ENCODE peak calls at places on chromosomes 5 and 9, in five cellular contexts. N is mammary epithelial cell; V is ascending aorta; E is A673; F is CD8-positive, alpha-beta T cell. M is an unnamed sample. For H3K4me1, the result is how much of the 10 kb centered on the place peaks cover.

GRCh38 chr5:172554562-172554961 is 86.5 kb upstream of the NEURL1B start:
- DNase-seq in N (no peak), V (no peak), E (no peak), F (no peak), M (no peak)

GRCh38 chr5:19855453-19855852 is 132.5 kb downstream of the CDH18 start:
- DNase-seq in N (no peak), V (no peak), E (no peak), F (no peak), M (no peak)

GRCh38 chr5:112210430-112211005 is 208.6 kb downstream of the EPB41L4A start:
- DNase-seq in N (no peak), V (no peak), E (peak), F (no peak), M (peak)

GRCh38 chr9:127711226-127711701 is 4.2 kb downstream of the PTRH1 start:
- DNase-seq in N (no peak), V (no peak), E (no peak), F (no peak), M (no peak)

GRCh38 chr9:133285252-133285775 is 10.3 kb upstream of the ABO start:
- DNase-seq in N (no peak), V (no peak), E (no peak), F (no peak), M (no peak)

GRCh38 chr5:50984628-50985027 is 318.2 kb downstream of the PARP8 start:
- DNase-seq in N (no peak), V (no peak), E (no peak), F (no peak), M (no peak)

GRCh38 chr5:169300468-169301385 is at the start of gene SLIT3:
- DNase-seq in N (peak), V (peak), E (peak), F (no peak), M (peak)

GRCh38 chr5:174338204-174339010 is 292.9 kb downstream of the NSG2 start:
- DNase-seq in N (no peak), V (no peak), E (no peak), F (no peak), M (no peak)

GRCh38 chr5:181255836-181256578 is 4.9 kb downstream of the TRIM52 start:
- DNase-seq in N (no peak), V (no peak), E (no peak), F (no peak), M (no peak)

GRCh38 chr5:103620851-103621547 is 58.4 kb upstream of the NUDT12 start:
- DNase-seq in N (peak), V (no peak), E (no peak), F (no peak), M (no peak)

GRCh38 chr5:16897284-16897704 is 38.8 kb downstream of the MYO10 start:
- DNase-seq in N (no peak), V (no peak), E (no peak), F (no peak), M (peak)

GRCh38 chr5:1551913-1552312 is 28.2 kb upstream of the LPCAT1 start:
- DNase-seq in N (no peak), V (no peak), E (no peak), F (peak), M (no peak)

GRCh38 chr9:34479316-34479865 is 20.8 kb downstream of the DNAI1 start:
- DNase-seq in N (no peak), V (peak), E (no peak), F (no peak), M (no peak)

GRCh38 chr5:66307647-66308257 is 163.7 kb downstream of the SREK1 start:
- DNase-seq in N (peak), V (no peak), E (peak), F (no peak), M (peak)

GRCh38 chr9:135704366-135704947 is 2.5 kb downstream of the KCNT1 start:
- DNase-seq in N (no peak), V (no peak), E (no peak), F (no peak), M (no peak)

GRCh38 chr9:35914307-35914807 is 5.1 kb downstream of the SPAAR start:
- DNase-seq in N (no peak), V (no peak), E (peak), F (no peak), M (peak)

GRCh38 chr5:60497706-60498500 is 202.1 kb downstream of the DEPDC1B start:
- DNase-seq in N (peak), V (no peak), E (no peak), F (no peak), M (peak)

GRCh38 chr5:137497396-137498290 is 1.5 kb downstream of the SPOCK1 start:
- DNase-seq in N (no peak), V (no peak), E (no peak), F (no peak), M (no peak)

GRCh38 chr9:129637102-129637501 is 4.8 kb downstream of the ASB6 start:
- DNase-seq in N (no peak), V (no peak), E (no peak), F (no peak), M (no peak)

GRCh38 chr5:39533749-39534148 is 109.0 kb upstream of the DAB2 start:
- DNase-seq in N (no peak), V (no peak), E (no peak), F (no peak), M (no peak)

GRCh38 chr5:74974451-74975089 is 77.8 kb downstream of the GCNT4 start:
- DNase-seq in N (no peak), V (no peak), E (no peak), F (peak), M (no peak)

GRCh38 chr5:177116631-177117373 is 16.8 kb upstream of the NSD1 start:
- DNase-seq in N (peak), V (peak), E (peak), F (peak), M (peak)

GRCh38 chr5:159319363-159319762 is 10.9 kb downstream of the IL12B start:
- DNase-seq in N (no peak), V (no peak), E (no peak), F (no peak), M (no peak)

GRCh38 chr9:99368341-99369326 is 146.6 kb downstream of the SEC61B start:
- DNase-seq in N (peak), V (peak), E (peak), F (no peak), M (peak)

GRCh38 chr9:88535226-88535931 is 401 bp downstream of the NXNL2 start:
- DNase-seq in N (no peak), V (no peak), E (no peak), F (no peak), M (no peak)

GRCh38 chr5:66367814-66368541 is 223.9 kb downstream of the SREK1 start:
- DNase-seq in N (no peak), V (no peak), E (no peak), F (no peak), M (no peak)

GRCh38 chr5:95617057-95617456 is 2.8 kb upstream of the GPR150 start:
- DNase-seq in N (peak), V (no peak), E (no peak), F (no peak), M (peak)

GRCh38 chr5:121797677-121798518 is 53.8 kb upstream of the FTMT start:
- DNase-seq in N (peak), V (no peak), E (no peak), F (no peak), M (no peak)

GRCh38 chr9:98590115-98590514 is 118.6 kb downstream of the GABBR2 start:
- DNase-seq in N (no peak), V (no peak), E (no peak), F (no peak), M (no peak)

GRCh38 chr5:39639618-39640078 is 214.9 kb upstream of the DAB2 start:
- DNase-seq in N (peak), V (no peak), E (no peak), F (no peak), M (peak)

GRCh38 chr9:92545002-92545510 is 9.3 kb upstream of the ECM2 start:
- DNase-seq in N (no peak), V (no peak), E (no peak), F (no peak), M (no peak)
- H3K4me1 ChIP-seq in N (under half), V (under half), E (under half), F (under half), M (under half)

GRCh38 chr9:90420211-90420610 is 222.4 kb downstream of the DIRAS2 start:
- DNase-seq in N (no peak), V (no peak), E (no peak), F (no peak), M (no peak)

GRCh38 chr9:90428517-90428916 is 214.1 kb downstream of the DIRAS2 start:
- DNase-seq in N (no peak), V (no peak), E (no peak), F (no peak), M (no peak)

GRCh38 chr9:90420714-90421513 is 221.7 kb downstream of the DIRAS2 start:
- DNase-seq in N (no peak), V (no peak), E (no peak), F (no peak), M (peak)

GRCh38 chr9:90421786-90422185 is 220.8 kb downstream of the DIRAS2 start:
- DNase-seq in N (no peak), V (no peak), E (no peak), F (no peak), M (no peak)

GRCh38 chr9:90423661-90424193 is 218.9 kb downstream of the DIRAS2 start:
- DNase-seq in N (no peak), V (no peak), E (no peak), F (no peak), M (peak)
- H3K27ac ChIP-seq in N (no peak), V (no peak), E (no peak), F (no peak), M (no peak)

GRCh38 chr9:112331676-112331955 is 1.8 kb downstream of the PTBP3 start:
- DNase-seq in N (no peak), V (no peak), E (no peak), F (no peak), M (no peak)
- H3K4me1 ChIP-seq in N (under half), V (under half), E (under half), F (under half), M (under half)

DNA sequence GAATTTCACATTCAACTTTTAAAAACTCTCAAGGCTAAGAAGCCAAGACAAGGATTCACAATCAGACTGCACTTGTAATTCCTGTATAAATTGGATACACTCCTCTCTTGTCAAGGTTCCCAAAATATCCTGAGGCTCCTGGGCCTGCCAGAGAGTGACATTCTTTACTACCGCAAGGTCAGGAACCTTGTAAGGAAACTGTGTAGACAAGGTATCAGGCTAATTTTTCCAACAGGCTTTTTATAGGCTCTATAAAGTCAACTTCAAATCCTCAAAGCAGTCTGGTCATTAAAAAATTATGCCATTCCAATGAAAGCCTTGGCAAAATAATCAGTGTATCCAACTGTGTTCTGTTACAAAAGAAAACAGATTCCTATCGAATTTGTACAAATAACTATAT is 15.5 kb upstream of the PAIP1 start:
- DNase-seq in N (peak), V (no peak), E (no peak), F (no peak), M (no peak)
- H3K27ac ChIP-seq in N (no peak), V (peak), E (no peak), F (no peak), M (no peak)

GRCh38 chr9:12674961-12675360 is 18.2 kb upstream of the TYRP1 start:
- DNase-seq in N (no peak), V (no peak), E (no peak), F (no peak), M (no peak)

GRCh38 chr9:12684923-12685468 is 8.2 kb upstream of the TYRP1 start:
- DNase-seq in N (no peak), V (no peak), E (no peak), F (no peak), M (peak)

GRCh38 chr9:12680757-12681156 is 12.4 kb upstream of the TYRP1 start:
- DNase-seq in N (no peak), V (no peak), E (no peak), F (no peak), M (no peak)

GRCh38 chr9:12681620-12682019 is 11.6 kb upstream of the TYRP1 start:
- DNase-seq in N (peak), V (no peak), E (no peak), F (no peak), M (no peak)

DNA sequence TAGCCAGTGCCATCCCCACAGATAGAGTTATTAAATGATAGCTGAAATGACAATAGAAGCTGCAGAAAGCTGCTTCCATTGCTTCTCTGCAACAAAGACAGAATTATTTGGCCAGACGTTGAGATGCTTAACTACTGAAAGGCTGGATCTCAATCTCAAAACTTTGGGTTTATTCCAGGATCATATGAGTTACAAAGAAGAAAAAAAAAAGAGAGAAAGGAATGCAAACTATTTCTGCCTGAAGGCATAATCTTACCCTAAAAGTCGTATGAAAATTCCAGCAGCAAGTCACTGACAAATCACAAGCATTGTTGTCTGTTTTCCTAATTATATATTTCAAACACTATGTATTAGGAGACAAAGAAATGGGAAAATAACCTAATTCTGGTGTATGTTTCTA is 12.8 kb upstream of the TYRP1 start:
- DNase-seq in N (no peak), V (no peak), E (peak), F (no peak), M (no peak)
- H3K4me1 ChIP-seq in N (under half), V (under half), E (under half), F (under half), M (under half)

GRCh38 chr9:4116091-4116581 is 183.7 kb downstream of the GLIS3 start:
- DNase-seq in N (no peak), V (no peak), E (no peak), F (no peak), M (peak)
- H3K27ac ChIP-seq in N (no peak), V (peak), E (no peak), F (no peak), M (peak)

M was measured in fibroblast of lung.